ENCODE peak calls at places on chromosomes 13 and 19, in ten cellular contexts. Z is aorta, X is tibial artery, C is thoracic aorta, K is psoas muscle, U is uterus, D is GM23248, Q is mammary epithelial cell, B is stomach, V is cardiac muscle cell. H is an unnamed sample.
A peak's percentile ranks its signal among the peaks of the same experiment; 100 is the strongest.

GRCh38 chr19:49151339-49152217 is 3.6 kb downstream of the HRC start:
- DNase-seq in Z (peak; percentile 66), B (peak; percentile 99), Q (peak; percentile 84), D (peak; percentile 72), U (no peak), K (peak; percentile 80), V (peak; percentile 79), C (no peak), X (no peak), H (peak; percentile 39)

GRCh38 chr13:79779761-79780160 is 298.8 kb downstream of the NDFIP2 start:
- DNase-seq in V (no peak), Z (peak; percentile 60), D (peak; percentile 90), X (peak; percentile 61), U (peak; percentile 41), K (peak; percentile 54), Q (peak; percentile 82), B (no peak), C (no peak), H (no peak)

GRCh38 chr13:50915562-50915961 is 6.0 kb downstream of the RNASEH2B start:
- DNase-seq in V (no peak), X (no peak), Q (no peak), K (no peak), U (no peak), Z (no peak), D (no peak), B (no peak), C (no peak), H (no peak)

GRCh38 chr19:51660975-51661600 is 14.5 kb upstream of the SIGLEC14 start:
- DNase-seq in Q (peak; percentile 55), V (peak; percentile 90), B (peak; percentile 65), C (no peak), X (peak; percentile 68), K (peak; percentile 59), U (peak; percentile 60), D (peak; percentile 90), Z (peak; percentile 86), H (peak; percentile 50)

GRCh38 chr13:19181621-19182485 is at the start of gene TUBA3C:
- DNase-seq in C (no peak), D (no peak), Q (no peak), V (no peak), B (peak; percentile 17), Z (no peak), X (no peak), U (no peak), K (no peak), H (no peak)

GRCh38 chr13:51632643-51633357 is 48.5 kb downstream of the WDFY2 start:
- DNase-seq in Q (peak; percentile 55), X (no peak), V (no peak), U (no peak), Z (no peak), C (no peak), B (no peak), K (no peak), D (peak; percentile 36), H (no peak)

GRCh38 chr13:113114511-113115362 is 7.9 kb upstream of the F10 start:
- DNase-seq in D (no peak), Q (no peak), Z (no peak), V (no peak), U (peak; percentile 9), B (peak; percentile 20), K (no peak), X (peak; percentile 9), C (no peak), H (no peak)

GRCh38 chr13:111873676-111874178 is 193.2 kb upstream of the SOX1 start:
- DNase-seq in B (no peak), V (no peak), C (no peak), Q (no peak), D (no peak), K (no peak), X (no peak), U (no peak), Z (no peak), H (no peak)

GRCh38 chr19:12065100-12065538 is 588 bp downstream of the ZNF844 start:
- DNase-seq in Q (no peak), K (peak; percentile 20), C (no peak), V (peak; percentile 45), X (peak; percentile 36), U (no peak), B (no peak), D (peak; percentile 73), Z (peak; percentile 61), H (peak; percentile 31)

GRCh38 chr13:30418075-30418715 is 4.1 kb upstream of the UBE2L5 start:
- DNase-seq in D (no peak), U (no peak), K (no peak), B (no peak), Z (no peak), C (no peak), Q (no peak), X (no peak), V (no peak), H (no peak)

GRCh38 chr19:7861619-7862412 is 12.4 kb downstream of the PRR36 start:
- DNase-seq in U (no peak), Z (no peak), K (no peak), C (no peak), Q (no peak), B (no peak), X (no peak), D (no peak), V (no peak), H (no peak)

GRCh38 chr19:1224047-1224825 is 13.6 kb downstream of the CBARP start:
- DNase-seq in K (no peak), V (no peak), Z (no peak), U (no peak), B (no peak), Q (no peak), D (no peak), C (no peak), X (no peak), H (no peak)

GRCh38 chr19:51687791-51688664 is 5.1 kb upstream of the SPACA6 start:
- DNase-seq in C (peak; percentile 28), X (peak; percentile 68), B (peak; percentile 32), Q (peak; percentile 70), V (peak; percentile 63), U (peak; percentile 68), D (peak; percentile 86), K (peak; percentile 72), Z (peak; percentile 82), H (peak; percentile 91)

GRCh38 chr13:43543331-43543730 is 243.4 kb downstream of the ENOX1 start:
- DNase-seq in C (no peak), Q (no peak), Z (no peak), D (no peak), B (no peak), V (no peak), X (no peak), U (no peak), K (no peak), H (no peak)

GRCh38 chr19:19458110-19458816 is 52.8 kb downstream of the GATAD2A start:
- DNase-seq in V (no peak), Q (no peak), U (no peak), D (no peak), X (no peak), K (no peak), Z (peak; percentile 51), C (no peak), B (no peak), H (no peak)

DNA sequence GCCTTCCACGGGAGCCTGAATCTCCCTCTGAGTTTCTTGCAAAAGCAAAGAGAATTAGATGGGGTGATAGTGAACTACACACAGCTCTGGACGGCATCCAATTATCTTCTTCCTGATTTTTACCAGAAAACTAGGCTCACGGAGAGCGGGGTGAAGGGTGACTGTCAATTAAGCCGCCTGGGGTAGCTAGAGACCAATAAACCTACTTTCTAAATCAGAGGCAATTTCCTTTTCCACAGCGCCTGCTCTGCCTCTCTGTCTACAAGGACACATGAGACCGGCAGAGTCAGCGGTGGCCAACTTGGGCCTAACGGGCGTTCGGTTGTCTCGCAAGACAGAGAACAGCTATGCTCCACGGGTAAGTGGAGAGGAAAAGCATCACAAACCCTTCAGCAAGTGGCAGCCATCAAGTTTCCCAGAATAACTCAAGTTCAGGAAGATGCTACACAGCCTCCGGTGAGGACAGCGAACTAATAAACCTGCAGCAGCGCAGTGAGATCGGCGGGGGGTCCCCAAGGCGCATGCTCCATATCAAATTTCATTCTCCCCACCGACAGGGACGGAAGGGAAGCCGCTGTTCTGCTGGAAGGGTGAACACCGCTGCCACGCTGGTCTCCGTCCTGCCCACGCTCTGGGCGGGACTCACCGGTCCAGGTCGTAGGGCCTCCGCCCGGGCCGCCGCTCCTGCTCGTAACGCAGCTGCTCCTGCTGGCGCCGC is 25.7 kb upstream of the TINCR start:
- DNase-seq in C (no peak), U (no peak), D (no peak), K (no peak), B (no peak), V (no peak), Q (no peak), X (no peak), Z (peak; percentile 10), H (no peak)
- H3K36me3 ChIP-seq in C (peaks cover 91% of the 10 kb centered on the region), U (no peaks in the 10 kb centered on the region), D (peaks cover 26% of the 10 kb centered on the region), K (peaks cover 17% of the 10 kb centered on the region), B (peaks cover 100% of the 10 kb centered on the region), V (peaks cover 82% of the 10 kb centered on the region), Q (peaks cover 22% of the 10 kb centered on the region), X (peaks cover 100% of the 10 kb centered on the region), Z (peaks cover 2% of the 10 kb centered on the region), H (peaks cover 7% of the 10 kb centered on the region)

GRCh38 chr13:28273919-28274318 is 135.6 kb downstream of the PAN3 start:
- DNase-seq in D (peak; percentile 4), V (no peak), K (no peak), U (no peak), C (no peak), X (no peak), Z (no peak), B (no peak), Q (no peak), H (no peak)

GRCh38 chr13:28267495-28267894 is 129.2 kb downstream of the PAN3 start:
- DNase-seq in C (no peak), U (no peak), Z (no peak), B (no peak), X (no peak), V (no peak), K (no peak), Q (no peak), D (no peak), H (no peak)

GRCh38 chr13:28268800-28269223 is 130.5 kb downstream of the PAN3 start:
- DNase-seq in V (no peak), K (no peak), Z (no peak), B (no peak), D (no peak), Q (no peak), U (no peak), X (no peak), C (no peak), H (no peak)
- H3K9me3 ChIP-seq in V (no peaks in the 10 kb centered on the region), K (no peaks in the 10 kb centered on the region), Z (no peaks in the 10 kb centered on the region), B (no peaks in the 10 kb centered on the region), D (no peaks in the 10 kb centered on the region), Q (no peaks in the 10 kb centered on the region), U (no peaks in the 10 kb centered on the region), X (no peaks in the 10 kb centered on the region), C (no peaks in the 10 kb centered on the region), H (no peaks in the 10 kb centered on the region)

GRCh38 chr19:18118420-18119242 is 21.1 kb downstream of the MAST3 start:
- DNase-seq in Q (no peak), U (no peak), C (no peak), X (no peak), Z (no peak), D (peak; percentile 41), K (no peak), V (no peak), B (no peak), H (no peak)
- H3K36me3 ChIP-seq in Q (no peaks in the 10 kb centered on the region), U (no peaks in the 10 kb centered on the region), C (peaks cover 3% of the 10 kb centered on the region), X (peaks cover 20% of the 10 kb centered on the region), Z (no peaks in the 10 kb centered on the region), D (no peaks in the 10 kb centered on the region), K (no peaks in the 10 kb centered on the region), V (no peaks in the 10 kb centered on the region), B (peaks cover 18% of the 10 kb centered on the region), H (peaks cover 2% of the 10 kb centered on the region)

GRCh38 chr19:57477191-57478008 is at the start of gene ZNF772:
- DNase-seq in D (peak; percentile 99), Q (peak; percentile 91), U (peak; percentile 85), K (peak; percentile 89), X (peak; percentile 90), B (peak; percentile 91), C (peak; percentile 59), V (peak; percentile 96), Z (peak; percentile 92), H (peak; percentile 90)

GRCh38 chr19:57473646-57474045 is 3.7 kb downstream of the ZNF772 start:
- DNase-seq in C (no peak), Z (no peak), D (peak; percentile 17), K (no peak), U (no peak), Q (no peak), B (no peak), X (no peak), V (no peak), H (no peak)
- H3K9me3 ChIP-seq in C (peaks cover 86% of the 10 kb centered on the region), Z (peaks cover 42% of the 10 kb centered on the region), D (peaks cover 6% of the 10 kb centered on the region), K (peaks cover 86% of the 10 kb centered on the region), U (peaks cover 74% of the 10 kb centered on the region), Q (peaks cover 61% of the 10 kb centered on the region), B (peaks cover 87% of the 10 kb centered on the region), X (peaks cover 75% of the 10 kb centered on the region), V (peaks cover 19% of the 10 kb centered on the region), H (peaks cover 71% of the 10 kb centered on the region)